ENCODE peak calls at places on chromosomes 1 and 21, in nine cellular contexts. One of them, this sample, is unnamed.

GRCh38 chr1:83996621-83997020 is 2.3 kb downstream of the TTLL7 start:
- DNase-seq in dorsolateral prefrontal cortex: no peak
- DNase-seq in stomach: no peak
- DNase-seq in activated CD8-positive, alpha-beta T cell treated with anti-CD3 and anti-CD28 coated beads for 36 hours: no peak
- DNase-seq in WTC11: no peak
- DNase-seq in heart left ventricle: no peak
- DNase-seq in cardiac fibroblast: peak
- DNase-seq in endothelial cell: no peak
- DNase-seq in left ventricle myocardium inferior: no peak
- DNase-seq in this sample: no peak

GRCh38 chr1:158329807-158330206 is 1.5 kb downstream of the CD1B start:
- DNase-seq in dorsolateral prefrontal cortex: no peak
- DNase-seq in stomach: no peak
- DNase-seq in activated CD8-positive, alpha-beta T cell treated with anti-CD3 and anti-CD28 coated beads for 36 hours: peak
- DNase-seq in WTC11: peak
- DNase-seq in heart left ventricle: no peak
- DNase-seq in cardiac fibroblast: no peak
- DNase-seq in endothelial cell: no peak
- DNase-seq in left ventricle myocardium inferior: no peak
- DNase-seq in this sample: no peak

GRCh38 chr1:119626841-119627240 is 21.2 kb downstream of the ZNF697 start:
- DNase-seq in dorsolateral prefrontal cortex: no peak
- DNase-seq in stomach: no peak
- DNase-seq in activated CD8-positive, alpha-beta T cell treated with anti-CD3 and anti-CD28 coated beads for 36 hours: no peak
- DNase-seq in WTC11: no peak
- DNase-seq in heart left ventricle: peak
- DNase-seq in cardiac fibroblast: peak
- DNase-seq in endothelial cell: no peak
- DNase-seq in left ventricle myocardium inferior: no peak
- DNase-seq in this sample: no peak

GRCh38 chr21:42790520-42790919 is 88.8 kb downstream of the WDR4 start:
- DNase-seq in dorsolateral prefrontal cortex: no peak
- DNase-seq in stomach: no peak
- DNase-seq in activated CD8-positive, alpha-beta T cell treated with anti-CD3 and anti-CD28 coated beads for 36 hours: no peak
- DNase-seq in WTC11: no peak
- DNase-seq in heart left ventricle: no peak
- DNase-seq in cardiac fibroblast: no peak
- DNase-seq in endothelial cell: no peak
- DNase-seq in left ventricle myocardium inferior: no peak
- DNase-seq in this sample: no peak

GRCh38 chr1:200654660-200655059 is 15.0 kb downstream of the DDX59 start:
- DNase-seq in dorsolateral prefrontal cortex: no peak
- DNase-seq in stomach: no peak
- DNase-seq in activated CD8-positive, alpha-beta T cell treated with anti-CD3 and anti-CD28 coated beads for 36 hours: no peak
- DNase-seq in WTC11: no peak
- DNase-seq in heart left ventricle: no peak
- DNase-seq in cardiac fibroblast: no peak
- DNase-seq in endothelial cell: no peak
- DNase-seq in left ventricle myocardium inferior: no peak
- DNase-seq in this sample: no peak

GRCh38 chr21:44962481-44962966 is 22.7 kb downstream of the SLX9 start:
- DNase-seq in dorsolateral prefrontal cortex: no peak
- DNase-seq in stomach: no peak
- DNase-seq in activated CD8-positive, alpha-beta T cell treated with anti-CD3 and anti-CD28 coated beads for 36 hours: no peak
- DNase-seq in WTC11: no peak
- DNase-seq in heart left ventricle: no peak
- DNase-seq in cardiac fibroblast: peak
- DNase-seq in endothelial cell: no peak
- DNase-seq in left ventricle myocardium inferior: no peak
- DNase-seq in this sample: no peak

GRCh38 chr1:117825414-117825813 is 104.0 kb downstream of the GDAP2 start:
- DNase-seq in dorsolateral prefrontal cortex: no peak
- DNase-seq in stomach: no peak
- DNase-seq in activated CD8-positive, alpha-beta T cell treated with anti-CD3 and anti-CD28 coated beads for 36 hours: no peak
- DNase-seq in WTC11: no peak
- DNase-seq in heart left ventricle: no peak
- DNase-seq in cardiac fibroblast: no peak
- DNase-seq in endothelial cell: no peak
- DNase-seq in left ventricle myocardium inferior: peak
- DNase-seq in this sample: no peak

GRCh38 chr1:27343639-27344025 is 1.8 kb downstream of the SYTL1 start:
- DNase-seq in dorsolateral prefrontal cortex: no peak
- DNase-seq in stomach: no peak
- DNase-seq in activated CD8-positive, alpha-beta T cell treated with anti-CD3 and anti-CD28 coated beads for 36 hours: no peak
- DNase-seq in WTC11: no peak
- DNase-seq in heart left ventricle: no peak
- DNase-seq in cardiac fibroblast: no peak
- DNase-seq in endothelial cell: no peak
- DNase-seq in left ventricle myocardium inferior: no peak
- DNase-seq in this sample: no peak

GRCh38 chr1:66418021-66418420 is 115.9 kb upstream of the SGIP1 start:
- DNase-seq in dorsolateral prefrontal cortex: no peak
- DNase-seq in stomach: no peak
- DNase-seq in activated CD8-positive, alpha-beta T cell treated with anti-CD3 and anti-CD28 coated beads for 36 hours: no peak
- DNase-seq in WTC11: no peak
- DNase-seq in heart left ventricle: no peak
- DNase-seq in cardiac fibroblast: no peak
- DNase-seq in endothelial cell: no peak
- DNase-seq in left ventricle myocardium inferior: no peak
- DNase-seq in this sample: no peak

GRCh38 chr21:23876925-23877558 is 1730.2 kb downstream of the MRPL39 start:
- DNase-seq in dorsolateral prefrontal cortex: no peak
- DNase-seq in stomach: no peak
- DNase-seq in activated CD8-positive, alpha-beta T cell treated with anti-CD3 and anti-CD28 coated beads for 36 hours: no peak
- DNase-seq in WTC11: no peak
- DNase-seq in heart left ventricle: no peak
- DNase-seq in cardiac fibroblast: no peak
- DNase-seq in endothelial cell: no peak
- DNase-seq in left ventricle myocardium inferior: no peak
- DNase-seq in this sample: no peak

GRCh38 chr1:63320024-63320799 is 2.2 kb upstream of the FOXD3 start:
- DNase-seq in dorsolateral prefrontal cortex: no peak
- DNase-seq in stomach: no peak
- DNase-seq in activated CD8-positive, alpha-beta T cell treated with anti-CD3 and anti-CD28 coated beads for 36 hours: no peak
- DNase-seq in WTC11: peak
- DNase-seq in heart left ventricle: no peak
- DNase-seq in cardiac fibroblast: no peak
- DNase-seq in endothelial cell: peak
- DNase-seq in left ventricle myocardium inferior: no peak
- DNase-seq in this sample: no peak

GRCh38 chr1:1470626-1471388 is 758 bp upstream of the ATAD3B start:
- DNase-seq in dorsolateral prefrontal cortex: no peak
- DNase-seq in stomach: no peak
- DNase-seq in activated CD8-positive, alpha-beta T cell treated with anti-CD3 and anti-CD28 coated beads for 36 hours: peak
- DNase-seq in WTC11: no peak
- DNase-seq in heart left ventricle: no peak
- DNase-seq in cardiac fibroblast: no peak
- DNase-seq in endothelial cell: no peak
- DNase-seq in left ventricle myocardium inferior: no peak
- DNase-seq in this sample: no peak

GRCh38 chr1:28322209-28322608 is 6.6 kb upstream of the MED18 start:
- DNase-seq in dorsolateral prefrontal cortex: no peak
- DNase-seq in stomach: no peak
- DNase-seq in activated CD8-positive, alpha-beta T cell treated with anti-CD3 and anti-CD28 coated beads for 36 hours: no peak
- DNase-seq in WTC11: no peak
- DNase-seq in heart left ventricle: no peak
- DNase-seq in cardiac fibroblast: no peak
- DNase-seq in endothelial cell: no peak
- DNase-seq in left ventricle myocardium inferior: no peak
- DNase-seq in this sample: no peak

GRCh38 chr1:160128636-160129035 is 13.1 kb downstream of the ATP1A2 start:
- DNase-seq in dorsolateral prefrontal cortex: no peak
- DNase-seq in stomach: no peak
- DNase-seq in activated CD8-positive, alpha-beta T cell treated with anti-CD3 and anti-CD28 coated beads for 36 hours: no peak
- DNase-seq in WTC11: no peak
- DNase-seq in heart left ventricle: no peak
- DNase-seq in cardiac fibroblast: no peak
- DNase-seq in endothelial cell: no peak
- DNase-seq in left ventricle myocardium inferior: no peak
- DNase-seq in this sample: no peak

GRCh38 chr1:78291443-78291842 is 199.3 kb upstream of the PTGFR start:
- DNase-seq in dorsolateral prefrontal cortex: no peak
- DNase-seq in stomach: no peak
- DNase-seq in activated CD8-positive, alpha-beta T cell treated with anti-CD3 and anti-CD28 coated beads for 36 hours: no peak
- DNase-seq in WTC11: no peak
- DNase-seq in heart left ventricle: no peak
- DNase-seq in cardiac fibroblast: peak
- DNase-seq in endothelial cell: no peak
- DNase-seq in left ventricle myocardium inferior: no peak
- DNase-seq in this sample: no peak

GRCh38 chr1:111990878-111991760 is 1.7 kb upstream of the KCND3 start:
- DNase-seq in dorsolateral prefrontal cortex: peak
- DNase-seq in stomach: peak
- DNase-seq in activated CD8-positive, alpha-beta T cell treated with anti-CD3 and anti-CD28 coated beads for 36 hours: no peak
- DNase-seq in WTC11: peak
- DNase-seq in heart left ventricle: peak
- DNase-seq in cardiac fibroblast: peak
- DNase-seq in endothelial cell: peak
- DNase-seq in left ventricle myocardium inferior: peak
- DNase-seq in this sample: peak

GRCh38 chr1:19033926-19034680 is 77.6 kb upstream of the IFFO2 start:
- DNase-seq in dorsolateral prefrontal cortex: peak
- DNase-seq in stomach: no peak
- DNase-seq in activated CD8-positive, alpha-beta T cell treated with anti-CD3 and anti-CD28 coated beads for 36 hours: no peak
- DNase-seq in WTC11: peak
- DNase-seq in heart left ventricle: no peak
- DNase-seq in cardiac fibroblast: peak
- DNase-seq in endothelial cell: no peak
- DNase-seq in left ventricle myocardium inferior: no peak
- DNase-seq in this sample: no peak

GRCh38 chr1:38735651-38736161 is 123.9 kb downstream of the RRAGC start:
- DNase-seq in dorsolateral prefrontal cortex: no peak
- DNase-seq in stomach: no peak
- DNase-seq in activated CD8-positive, alpha-beta T cell treated with anti-CD3 and anti-CD28 coated beads for 36 hours: no peak
- DNase-seq in WTC11: no peak
- DNase-seq in heart left ventricle: no peak
- DNase-seq in cardiac fibroblast: peak
- DNase-seq in endothelial cell: no peak
- DNase-seq in left ventricle myocardium inferior: no peak
- DNase-seq in this sample: no peak

GRCh38 chr1:6427445-6428390 is 3.1 kb downstream of the ESPN start:
- DNase-seq in dorsolateral prefrontal cortex: no peak
- DNase-seq in stomach: peak
- DNase-seq in activated CD8-positive, alpha-beta T cell treated with anti-CD3 and anti-CD28 coated beads for 36 hours: no peak
- DNase-seq in WTC11: no peak
- DNase-seq in heart left ventricle: no peak
- DNase-seq in cardiac fibroblast: no peak
- DNase-seq in endothelial cell: no peak
- DNase-seq in left ventricle myocardium inferior: no peak
- DNase-seq in this sample: no peak

GRCh38 chr1:81472387-81472786 is 328.3 kb upstream of the ADGRL2 start:
- DNase-seq in dorsolateral prefrontal cortex: no peak
- DNase-seq in stomach: no peak
- DNase-seq in activated CD8-positive, alpha-beta T cell treated with anti-CD3 and anti-CD28 coated beads for 36 hours: no peak
- DNase-seq in WTC11: peak
- DNase-seq in heart left ventricle: no peak
- DNase-seq in cardiac fibroblast: no peak
- DNase-seq in endothelial cell: peak
- DNase-seq in left ventricle myocardium inferior: no peak
- DNase-seq in this sample: no peak

GRCh38 chr1:81466970-81467369 is 333.8 kb upstream of the ADGRL2 start:
- DNase-seq in dorsolateral prefrontal cortex: no peak
- DNase-seq in stomach: no peak
- DNase-seq in activated CD8-positive, alpha-beta T cell treated with anti-CD3 and anti-CD28 coated beads for 36 hours: no peak
- DNase-seq in WTC11: no peak
- DNase-seq in heart left ventricle: no peak
- DNase-seq in cardiac fibroblast: no peak
- DNase-seq in endothelial cell: no peak
- DNase-seq in left ventricle myocardium inferior: no peak
- DNase-seq in this sample: no peak

GRCh38 chr1:81467433-81467832 is 333.3 kb upstream of the ADGRL2 start:
- DNase-seq in dorsolateral prefrontal cortex: no peak
- DNase-seq in stomach: no peak
- DNase-seq in activated CD8-positive, alpha-beta T cell treated with anti-CD3 and anti-CD28 coated beads for 36 hours: no peak
- DNase-seq in WTC11: no peak
- DNase-seq in heart left ventricle: no peak
- DNase-seq in cardiac fibroblast: no peak
- DNase-seq in endothelial cell: no peak
- DNase-seq in left ventricle myocardium inferior: no peak
- DNase-seq in this sample: no peak

GRCh38 chr1:81470250-81470649 is 330.5 kb upstream of the ADGRL2 start:
- DNase-seq in dorsolateral prefrontal cortex: no peak
- DNase-seq in stomach: no peak
- DNase-seq in activated CD8-positive, alpha-beta T cell treated with anti-CD3 and anti-CD28 coated beads for 36 hours: no peak
- DNase-seq in WTC11: no peak
- DNase-seq in heart left ventricle: no peak
- DNase-seq in cardiac fibroblast: no peak
- DNase-seq in endothelial cell: no peak
- DNase-seq in left ventricle myocardium inferior: no peak
- DNase-seq in this sample: no peak

GRCh38 chr1:81471255-81471654 is 329.5 kb upstream of the ADGRL2 start:
- DNase-seq in dorsolateral prefrontal cortex: no peak
- DNase-seq in stomach: no peak
- DNase-seq in activated CD8-positive, alpha-beta T cell treated with anti-CD3 and anti-CD28 coated beads for 36 hours: no peak
- DNase-seq in WTC11: no peak
- DNase-seq in heart left ventricle: no peak
- DNase-seq in cardiac fibroblast: no peak
- DNase-seq in endothelial cell: no peak
- DNase-seq in left ventricle myocardium inferior: no peak
- DNase-seq in this sample: no peak
- TF ChIP-seq CTCF in dorsolateral prefrontal cortex: no peak
- TF ChIP-seq CTCF in stomach: no peak
- TF ChIP-seq CTCF in activated CD8-positive, alpha-beta T cell treated with anti-CD3 and anti-CD28 coated beads for 36 hours: no peak
- TF ChIP-seq CTCF in WTC11: no peak
- TF ChIP-seq CTCF in heart left ventricle: no peak
- TF ChIP-seq CTCF in cardiac fibroblast: no peak
- TF ChIP-seq CTCF in endothelial cell: no peak
- TF ChIP-seq CTCF in left ventricle myocardium inferior: no peak
- TF ChIP-seq CTCF in this sample: no peak

GRCh38 chr1:10835423-10836421 is 39.3 kb upstream of the CASZ1 start:
- DNase-seq in dorsolateral prefrontal cortex: no peak
- DNase-seq in stomach: peak
- DNase-seq in activated CD8-positive, alpha-beta T cell treated with anti-CD3 and anti-CD28 coated beads for 36 hours: peak
- DNase-seq in WTC11: peak
- DNase-seq in heart left ventricle: peak
- DNase-seq in cardiac fibroblast: peak
- DNase-seq in endothelial cell: peak
- DNase-seq in left ventricle myocardium inferior: no peak
- DNase-seq in this sample: peak
- TF ChIP-seq CTCF in dorsolateral prefrontal cortex: no peak
- TF ChIP-seq CTCF in stomach: no peak
- TF ChIP-seq CTCF in activated CD8-positive, alpha-beta T cell treated with anti-CD3 and anti-CD28 coated beads for 36 hours: no peak
- TF ChIP-seq CTCF in WTC11: no peak
- TF ChIP-seq CTCF in heart left ventricle: no peak
- TF ChIP-seq CTCF in cardiac fibroblast: no peak
- TF ChIP-seq CTCF in endothelial cell: no peak
- TF ChIP-seq CTCF in left ventricle myocardium inferior: no peak
- TF ChIP-seq CTCF in this sample: peak

GRCh38 chr1:21139601-21140000 is 37.1 kb downstream of the EIF4G3 start:
- DNase-seq in dorsolateral prefrontal cortex: no peak
- DNase-seq in stomach: no peak
- DNase-seq in activated CD8-positive, alpha-beta T cell treated with anti-CD3 and anti-CD28 coated beads for 36 hours: no peak
- DNase-seq in WTC11: no peak
- DNase-seq in heart left ventricle: peak
- DNase-seq in cardiac fibroblast: peak
- DNase-seq in endothelial cell: no peak
- DNase-seq in left ventricle myocardium inferior: peak
- DNase-seq in this sample: no peak
- TF ChIP-seq CTCF in dorsolateral prefrontal cortex: no peak
- TF ChIP-seq CTCF in stomach: no peak
- TF ChIP-seq CTCF in activated CD8-positive, alpha-beta T cell treated with anti-CD3 and anti-CD28 coated beads for 36 hours: no peak
- TF ChIP-seq CTCF in WTC11: no peak
- TF ChIP-seq CTCF in heart left ventricle: no peak
- TF ChIP-seq CTCF in cardiac fibroblast: no peak
- TF ChIP-seq CTCF in endothelial cell: no peak
- TF ChIP-seq CTCF in left ventricle myocardium inferior: no peak
- TF ChIP-seq CTCF in this sample: no peak

GRCh38 chr1:36542962-36543515 is 60.3 kb upstream of the CSF3R start:
- DNase-seq in dorsolateral prefrontal cortex: no peak
- DNase-seq in stomach: no peak
- DNase-seq in activated CD8-positive, alpha-beta T cell treated with anti-CD3 and anti-CD28 coated beads for 36 hours: no peak
- DNase-seq in WTC11: peak
- DNase-seq in heart left ventricle: no peak
- DNase-seq in cardiac fibroblast: no peak
- DNase-seq in endothelial cell: peak
- DNase-seq in left ventricle myocardium inferior: no peak
- DNase-seq in this sample: no peak
- TF ChIP-seq CTCF in dorsolateral prefrontal cortex: no peak
- TF ChIP-seq CTCF in stomach: no peak
- TF ChIP-seq CTCF in activated CD8-positive, alpha-beta T cell treated with anti-CD3 and anti-CD28 coated beads for 36 hours: no peak
- TF ChIP-seq CTCF in WTC11: no peak
- TF ChIP-seq CTCF in heart left ventricle: no peak
- TF ChIP-seq CTCF in cardiac fibroblast: peak
- TF ChIP-seq CTCF in endothelial cell: peak
- TF ChIP-seq CTCF in left ventricle myocardium inferior: no peak
- TF ChIP-seq CTCF in this sample: peak